ENCODE peak calls at places on chromosomes 4 and X, in eight cellular contexts. C is Peyer's patch, N is tibial nerve, R is fibroblast of lung, V is left lung, P is GM23338, D is left ventricle myocardium inferior, B is HCT116. Z is an unnamed sample.

GRCh38 chrX:15334561-15334960 is 762 bp downstream of the PIGA start:
- DNase-seq in C (no peak), N (no peak), R (peak; percentile 29), V (no peak), P (no peak), D (no peak), B (no peak), Z (peak; percentile 1)

GRCh38 chrX:151153086-151153485 is 23.3 kb upstream of the GPR50 start:
- DNase-seq in C (no peak), N (no peak), R (peak; percentile 37), V (no peak), P (peak; percentile 83), D (no peak), B (no peak), Z (peak; percentile 19)

GRCh38 chrX:154046262-154046771 is 26.6 kb upstream of the IRAK1 start:
- DNase-seq in C (no peak), N (peak; percentile 14), R (peak; percentile 87), V (no peak), P (no peak), D (peak; percentile 29), B (no peak), Z (no peak)

GRCh38 chr4:82905205-82905604 is 4.7 kb downstream of the THAP9 start:
- DNase-seq in C (no peak), N (no peak), R (peak; percentile 65), V (no peak), P (no peak), D (no peak), B (no peak), Z (no peak)

GRCh38 chrX:8879750-8880149 is 78.6 kb upstream of the FAM9A start:
- DNase-seq in C (no peak), N (no peak), R (no peak), V (no peak), P (peak; percentile 61), D (no peak), B (no peak), Z (peak; percentile 27)

GRCh38 chrX:129647588-129648410 is 7.0 kb downstream of the APLN start:
- DNase-seq in C (no peak), N (no peak), R (no peak), V (no peak), P (no peak), D (no peak), B (no peak), Z (no peak)

GRCh38 chr4:109079177-109079576 is 223.3 kb downstream of the COL25A1 start:
- DNase-seq in C (no peak), N (no peak), R (no peak), V (no peak), P (no peak), D (no peak), B (no peak), Z (no peak)

GRCh38 chr4:111483375-111484169 is 661.7 kb upstream of the FAM241A start:
- DNase-seq in C (no peak), N (no peak), R (no peak), V (peak; percentile 39), P (no peak), D (no peak), B (no peak), Z (peak; percentile 18)

GRCh38 chr4:147826288-147826646 is 94.4 kb downstream of the ARHGAP10 start:
- DNase-seq in C (no peak), N (no peak), R (no peak), V (no peak), P (no peak), D (no peak), B (no peak), Z (no peak)

GRCh38 chrX:1462596-1463251 is 10.0 kb upstream of the ASMTL start:
- DNase-seq in C (peak; percentile 39), N (no peak), R (peak; percentile 92), V (no peak), P (no peak), D (no peak), B (no peak), Z (peak; percentile 9)

GRCh38 chr4:80538276-80538926 is 202.9 kb downstream of the CFAP299 start:
- DNase-seq in C (no peak), N (no peak), R (peak; percentile 58), V (no peak), P (no peak), D (no peak), B (no peak), Z (no peak)

GRCh38 chr4:143348233-143349077 is 11.8 kb downstream of the GAB1 start:
- DNase-seq in C (no peak), N (no peak), R (no peak), V (no peak), P (no peak), D (no peak), B (no peak), Z (peak; percentile 48)

GRCh38 chrX:20746690-20747089 is 480.0 kb upstream of the RPS6KA3 start:
- DNase-seq in C (no peak), N (no peak), R (no peak), V (no peak), P (no peak), D (no peak), B (no peak), Z (no peak)

GRCh38 chr4:81021526-81021944 is 9.0 kb upstream of the BMP3 start:
- DNase-seq in C (no peak), N (no peak), R (no peak), V (no peak), P (no peak), D (no peak), B (no peak), Z (no peak)

GRCh38 chr4:25843340-25844097 is 19.3 kb downstream of the SEL1L3 start:
- DNase-seq in C (no peak), N (no peak), R (no peak), V (peak; percentile 79), P (no peak), D (peak; percentile 23), B (no peak), Z (no peak)

GRCh38 chr4:79413486-79413885 is 5.5 kb upstream of the GK2 start:
- DNase-seq in C (no peak), N (no peak), R (no peak), V (no peak), P (no peak), D (no peak), B (no peak), Z (no peak)

GRCh38 chr4:142355417-142355930 is 490.6 kb downstream of the INPP4B start:
- DNase-seq in C (no peak), N (no peak), R (peak; percentile 34), V (no peak), P (no peak), D (no peak), B (no peak), Z (no peak)

GRCh38 chr4:105145059-105145912 is 1.4 kb upstream of the TET2 start:
- DNase-seq in C (no peak), N (no peak), R (no peak), V (no peak), P (no peak), D (no peak), B (no peak), Z (no peak)

GRCh38 chrX:8743126-8743732 is 11.3 kb upstream of the ANOS1 start:
- DNase-seq in C (peak; percentile 52), N (peak; percentile 16), R (no peak), V (peak; percentile 77), P (peak; percentile 69), D (no peak), B (no peak), Z (peak; percentile 46)

GRCh38 chrX:7191681-7192110 is 43.7 kb upstream of the PUDP start:
- DNase-seq in C (no peak), N (no peak), R (no peak), V (no peak), P (peak; percentile 51), D (no peak), B (no peak), Z (peak; percentile 14)

GRCh38 chr4:99586322-99586721 is 11.7 kb downstream of the MTTP start:
- DNase-seq in C (no peak), N (no peak), R (no peak), V (no peak), P (no peak), D (no peak), B (no peak), Z (no peak)

GRCh38 chr4:145904413-145905177 is 34.0 kb downstream of the ZNF827 start:
- DNase-seq in C (no peak), N (no peak), R (no peak), V (no peak), P (no peak), D (no peak), B (no peak), Z (no peak)

GRCh38 chr4:133150643-133151300 is 1.7 kb downstream of the PCDH10 start:
- DNase-seq in C (no peak), N (no peak), R (peak; percentile 53), V (peak; percentile 71), P (peak; percentile 66), D (no peak), B (no peak), Z (no peak)

GRCh38 chr4:2940267-2941137 is 22.7 kb downstream of the NOP14 start:
- DNase-seq in C (no peak), N (no peak), R (no peak), V (no peak), P (no peak), D (no peak), B (no peak), Z (no peak)
- H3K36me3 ChIP-seq in C (peaks cover 80% of the 10 kb centered on the region), N (peaks cover 28% of the 10 kb centered on the region), R (peaks cover 54% of the 10 kb centered on the region), V (no peaks in the 10 kb centered on the region), P (peaks cover 49% of the 10 kb centered on the region), D (peaks cover 82% of the 10 kb centered on the region), B (peaks cover 73% of the 10 kb centered on the region), Z (peaks cover 2% of the 10 kb centered on the region)

DNA sequence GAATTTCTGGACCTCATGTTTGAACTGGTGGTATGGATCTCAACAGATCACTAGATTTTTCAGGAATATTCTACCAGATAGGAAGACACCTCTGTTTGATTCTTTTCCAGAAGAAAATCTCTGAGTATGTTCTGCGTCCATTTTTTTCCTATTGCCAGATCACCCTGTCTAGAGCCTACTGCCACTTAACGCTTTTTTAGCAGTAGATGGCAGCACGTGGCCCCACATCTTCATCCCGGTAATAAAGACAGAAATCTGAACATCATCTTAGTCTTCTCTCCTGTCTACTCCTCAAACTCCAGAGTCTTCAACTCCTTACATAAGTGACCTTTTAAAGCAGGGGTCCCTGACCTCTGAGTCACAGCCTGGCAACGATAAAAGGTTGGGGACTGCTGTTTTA is 184.7 kb downstream of the TMA16 start:
- DNase-seq in C (peak; percentile 27), N (no peak), R (no peak), V (no peak), P (peak; percentile 19), D (no peak), B (no peak), Z (no peak)
- TF ChIP-seq CTCF in C (no peak), N (no peak), R (peak; percentile 50), V (no peak), P (peak; percentile 31), D (no peak), B (peak; percentile 50), Z (peak; percentile 25)

GRCh38 chrX:68835104-68835442 is 6.3 kb downstream of the EFNB1 start:
- DNase-seq in C (peak; percentile 4), N (no peak), R (no peak), V (no peak), P (no peak), D (no peak), B (no peak), Z (no peak)
- H3K4me1 ChIP-seq in C (peaks cover 19% of the 10 kb centered on the region), N (no peaks in the 10 kb centered on the region), R (no peaks in the 10 kb centered on the region), V (peaks cover 6% of the 10 kb centered on the region), P (peaks cover 16% of the 10 kb centered on the region), D (peaks cover 47% of the 10 kb centered on the region), B (no peaks in the 10 kb centered on the region), Z (no peaks in the 10 kb centered on the region)

DNA sequence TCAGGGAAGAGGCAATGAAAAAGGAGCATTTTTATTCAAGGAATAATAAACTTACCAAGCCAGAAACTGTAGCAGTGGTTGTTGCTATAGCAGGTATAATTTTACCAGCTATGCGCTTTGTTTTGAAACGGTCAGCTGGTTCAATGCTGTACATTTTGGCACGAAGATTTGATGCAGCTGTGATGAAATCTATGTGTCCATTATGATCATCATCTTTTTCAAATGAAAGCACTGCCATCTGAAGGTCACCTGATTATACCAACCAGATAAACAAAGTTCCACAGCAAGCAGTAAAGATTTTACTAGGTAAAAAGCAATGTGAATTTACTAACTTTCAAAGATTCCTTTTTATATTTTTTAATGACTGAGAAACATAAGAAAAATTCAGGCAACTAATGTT is 66.4 kb downstream of the STAP1 start:
- DNase-seq in C (no peak), N (no peak), R (no peak), V (no peak), P (no peak), D (no peak), B (no peak), Z (no peak)
- H3K36me3 ChIP-seq in C (peaks cover 65% of the 10 kb centered on the region), N (no peaks in the 10 kb centered on the region), R (peaks cover 8% of the 10 kb centered on the region), V (no peaks in the 10 kb centered on the region), P (peaks cover 12% of the 10 kb centered on the region), D (peaks cover 80% of the 10 kb centered on the region), B (peaks cover 14% of the 10 kb centered on the region), Z (no peaks in the 10 kb centered on the region)

Z was measured in Caco-2.